ENCODE peak calls at places on chromosomes 5 and 9, in six cellular contexts. One of them, this sample, is unnamed. For H3K4me1, the result is how much of the 10 kb centered on the place peaks cover.

GRCh38 chr9:88826651-88827245 is 164.5 kb upstream of the S1PR3 start:
- DNase-seq in uterus: no peak
- DNase-seq in colonic mucosa: no peak
- DNase-seq in GM23248: peak
- DNase-seq in effector memory CD4-positive, alpha-beta T cell: no peak
- DNase-seq in naive thymus-derived CD4-positive, alpha-beta T cell: no peak
- DNase-seq in this sample: no peak

GRCh38 chr5:88675758-88676636 is 207.0 kb downstream of the MEF2C start:
- DNase-seq in uterus: no peak
- DNase-seq in naive thymus-derived CD4-positive, alpha-beta T cell: no peak
- DNase-seq in effector memory CD4-positive, alpha-beta T cell: no peak
- DNase-seq in GM23248: peak
- DNase-seq in colonic mucosa: peak
- DNase-seq in this sample: no peak

GRCh38 chr5:19229210-19229835 is 758.7 kb downstream of the CDH18 start:
- DNase-seq in uterus: no peak
- DNase-seq in effector memory CD4-positive, alpha-beta T cell: no peak
- DNase-seq in GM23248: no peak
- DNase-seq in naive thymus-derived CD4-positive, alpha-beta T cell: no peak
- DNase-seq in colonic mucosa: no peak
- DNase-seq in this sample: no peak

GRCh38 chr9:22469928-22470544 is 23.4 kb downstream of the DMRTA1 start:
- DNase-seq in colonic mucosa: peak
- DNase-seq in uterus: no peak
- DNase-seq in naive thymus-derived CD4-positive, alpha-beta T cell: no peak
- DNase-seq in GM23248: peak
- DNase-seq in effector memory CD4-positive, alpha-beta T cell: no peak
- DNase-seq in this sample: no peak

GRCh38 chr9:130043654-130044623 is 950 bp upstream of the FNBP1 start:
- DNase-seq in naive thymus-derived CD4-positive, alpha-beta T cell: no peak
- DNase-seq in colonic mucosa: peak
- DNase-seq in uterus: peak
- DNase-seq in GM23248: peak
- DNase-seq in effector memory CD4-positive, alpha-beta T cell: no peak
- DNase-seq in this sample: no peak

GRCh38 chr5:43649256-43649655 is 46.3 kb downstream of the NNT start:
- DNase-seq in naive thymus-derived CD4-positive, alpha-beta T cell: no peak
- DNase-seq in uterus: no peak
- DNase-seq in colonic mucosa: no peak
- DNase-seq in GM23248: peak
- DNase-seq in effector memory CD4-positive, alpha-beta T cell: no peak
- DNase-seq in this sample: peak

GRCh38 chr9:102669220-102669619 is 325.9 kb upstream of the CYLC2 start:
- DNase-seq in naive thymus-derived CD4-positive, alpha-beta T cell: no peak
- DNase-seq in uterus: no peak
- DNase-seq in GM23248: no peak
- DNase-seq in effector memory CD4-positive, alpha-beta T cell: no peak
- DNase-seq in colonic mucosa: no peak
- DNase-seq in this sample: no peak

GRCh38 chr9:615756-616155 is 225.7 kb upstream of the DMRT1 start:
- DNase-seq in colonic mucosa: no peak
- DNase-seq in naive thymus-derived CD4-positive, alpha-beta T cell: no peak
- DNase-seq in GM23248: no peak
- DNase-seq in uterus: no peak
- DNase-seq in effector memory CD4-positive, alpha-beta T cell: no peak
- DNase-seq in this sample: peak

GRCh38 chr5:108531367-108532211 is 149.7 kb upstream of the FBXL17 start:
- DNase-seq in naive thymus-derived CD4-positive, alpha-beta T cell: no peak
- DNase-seq in effector memory CD4-positive, alpha-beta T cell: no peak
- DNase-seq in GM23248: no peak
- DNase-seq in colonic mucosa: no peak
- DNase-seq in uterus: no peak
- DNase-seq in this sample: peak

GRCh38 chr9:128713411-128713780 is 10.5 kb downstream of the ZDHHC12 start:
- DNase-seq in colonic mucosa: no peak
- DNase-seq in uterus: no peak
- DNase-seq in GM23248: no peak
- DNase-seq in naive thymus-derived CD4-positive, alpha-beta T cell: no peak
- DNase-seq in effector memory CD4-positive, alpha-beta T cell: no peak
- DNase-seq in this sample: no peak

GRCh38 chr5:22852807-22853670 is at the start of gene CDH12:
- DNase-seq in uterus: no peak
- DNase-seq in naive thymus-derived CD4-positive, alpha-beta T cell: no peak
- DNase-seq in colonic mucosa: no peak
- DNase-seq in effector memory CD4-positive, alpha-beta T cell: no peak
- DNase-seq in GM23248: peak
- DNase-seq in this sample: peak

GRCh38 chr9:136695435-136695895 is 8.2 kb upstream of the AGPAT2 start:
- DNase-seq in GM23248: no peak
- DNase-seq in effector memory CD4-positive, alpha-beta T cell: no peak
- DNase-seq in naive thymus-derived CD4-positive, alpha-beta T cell: no peak
- DNase-seq in uterus: no peak
- DNase-seq in colonic mucosa: peak
- DNase-seq in this sample: no peak

GRCh38 chr5:134224905-134225779 is 731 bp downstream of the PPP2CA start:
- DNase-seq in colonic mucosa: peak
- DNase-seq in uterus: peak
- DNase-seq in effector memory CD4-positive, alpha-beta T cell: peak
- DNase-seq in GM23248: peak
- DNase-seq in naive thymus-derived CD4-positive, alpha-beta T cell: peak
- DNase-seq in this sample: peak

GRCh38 chr5:173746050-173746449 is 129.6 kb upstream of the BOD1 start:
- DNase-seq in uterus: no peak
- DNase-seq in GM23248: peak
- DNase-seq in effector memory CD4-positive, alpha-beta T cell: no peak
- DNase-seq in colonic mucosa: no peak
- DNase-seq in naive thymus-derived CD4-positive, alpha-beta T cell: no peak
- DNase-seq in this sample: no peak

GRCh38 chr5:56102885-56103284 is 108.1 kb upstream of the IL6ST start:
- DNase-seq in colonic mucosa: no peak
- DNase-seq in uterus: no peak
- DNase-seq in GM23248: no peak
- DNase-seq in effector memory CD4-positive, alpha-beta T cell: no peak
- DNase-seq in naive thymus-derived CD4-positive, alpha-beta T cell: no peak
- DNase-seq in this sample: no peak

GRCh38 chr9:4144869-4145268 is 155.0 kb downstream of the GLIS3 start:
- DNase-seq in GM23248: peak
- DNase-seq in naive thymus-derived CD4-positive, alpha-beta T cell: no peak
- DNase-seq in uterus: no peak
- DNase-seq in colonic mucosa: no peak
- DNase-seq in effector memory CD4-positive, alpha-beta T cell: no peak
- DNase-seq in this sample: no peak

GRCh38 chr5:10222326-10222725 is 27.4 kb downstream of the ATPSCKMT start:
- DNase-seq in effector memory CD4-positive, alpha-beta T cell: no peak
- DNase-seq in naive thymus-derived CD4-positive, alpha-beta T cell: no peak
- DNase-seq in GM23248: no peak
- DNase-seq in colonic mucosa: no peak
- DNase-seq in uterus: no peak
- DNase-seq in this sample: no peak

GRCh38 chr9:74449060-74449459 is 48.1 kb upstream of the RORB start:
- DNase-seq in uterus: no peak
- DNase-seq in effector memory CD4-positive, alpha-beta T cell: no peak
- DNase-seq in colonic mucosa: no peak
- DNase-seq in naive thymus-derived CD4-positive, alpha-beta T cell: no peak
- DNase-seq in GM23248: no peak
- DNase-seq in this sample: no peak

GRCh38 chr5:131589510-131590348 is 45.3 kb downstream of the RAPGEF6 start:
- DNase-seq in uterus: no peak
- DNase-seq in colonic mucosa: peak
- DNase-seq in GM23248: peak
- DNase-seq in effector memory CD4-positive, alpha-beta T cell: no peak
- DNase-seq in naive thymus-derived CD4-positive, alpha-beta T cell: peak
- DNase-seq in this sample: no peak

GRCh38 chr9:78821126-78821822 is 524.3 kb downstream of the PSAT1 start:
- DNase-seq in naive thymus-derived CD4-positive, alpha-beta T cell: peak
- DNase-seq in GM23248: peak
- DNase-seq in uterus: no peak
- DNase-seq in effector memory CD4-positive, alpha-beta T cell: no peak
- DNase-seq in colonic mucosa: no peak
- DNase-seq in this sample: peak

GRCh38 chr5:133245191-133246052 is 193.6 kb downstream of the HSPA4 start:
- DNase-seq in colonic mucosa: no peak
- DNase-seq in effector memory CD4-positive, alpha-beta T cell: no peak
- DNase-seq in naive thymus-derived CD4-positive, alpha-beta T cell: no peak
- DNase-seq in GM23248: peak
- DNase-seq in uterus: no peak
- DNase-seq in this sample: peak

GRCh38 chr9:69339620-69340019 is 14.6 kb downstream of the ENTREP1 start:
- DNase-seq in GM23248: no peak
- DNase-seq in uterus: no peak
- DNase-seq in naive thymus-derived CD4-positive, alpha-beta T cell: no peak
- DNase-seq in colonic mucosa: no peak
- DNase-seq in effector memory CD4-positive, alpha-beta T cell: no peak
- DNase-seq in this sample: no peak

GRCh38 chr5:134136221-134136631 is 21.7 kb downstream of the TCF7 start:
- DNase-seq in naive thymus-derived CD4-positive, alpha-beta T cell: no peak
- DNase-seq in uterus: no peak
- DNase-seq in effector memory CD4-positive, alpha-beta T cell: no peak
- DNase-seq in GM23248: no peak
- DNase-seq in colonic mucosa: no peak
- DNase-seq in this sample: no peak

GRCh38 chr5:14247054-14247386 is 103.9 kb downstream of the TRIO start:
- DNase-seq in effector memory CD4-positive, alpha-beta T cell: no peak
- DNase-seq in colonic mucosa: no peak
- DNase-seq in naive thymus-derived CD4-positive, alpha-beta T cell: no peak
- DNase-seq in uterus: no peak
- DNase-seq in GM23248: no peak
- DNase-seq in this sample: no peak

GRCh38 chr5:14250778-14251711 is 107.9 kb downstream of the TRIO start:
- DNase-seq in uterus: no peak
- DNase-seq in effector memory CD4-positive, alpha-beta T cell: no peak
- DNase-seq in colonic mucosa: no peak
- DNase-seq in GM23248: no peak
- DNase-seq in naive thymus-derived CD4-positive, alpha-beta T cell: no peak
- DNase-seq in this sample: no peak

GRCh38 chr5:14250094-14250777 is 107.1 kb downstream of the TRIO start:
- DNase-seq in GM23248: peak
- DNase-seq in uterus: peak
- DNase-seq in colonic mucosa: peak
- DNase-seq in naive thymus-derived CD4-positive, alpha-beta T cell: no peak
- DNase-seq in effector memory CD4-positive, alpha-beta T cell: no peak
- DNase-seq in this sample: no peak

GRCh38 chr5:14251733-14252132 is 108.6 kb downstream of the TRIO start:
- DNase-seq in naive thymus-derived CD4-positive, alpha-beta T cell: no peak
- DNase-seq in colonic mucosa: no peak
- DNase-seq in uterus: no peak
- DNase-seq in GM23248: no peak
- DNase-seq in effector memory CD4-positive, alpha-beta T cell: no peak
- DNase-seq in this sample: no peak

DNA sequence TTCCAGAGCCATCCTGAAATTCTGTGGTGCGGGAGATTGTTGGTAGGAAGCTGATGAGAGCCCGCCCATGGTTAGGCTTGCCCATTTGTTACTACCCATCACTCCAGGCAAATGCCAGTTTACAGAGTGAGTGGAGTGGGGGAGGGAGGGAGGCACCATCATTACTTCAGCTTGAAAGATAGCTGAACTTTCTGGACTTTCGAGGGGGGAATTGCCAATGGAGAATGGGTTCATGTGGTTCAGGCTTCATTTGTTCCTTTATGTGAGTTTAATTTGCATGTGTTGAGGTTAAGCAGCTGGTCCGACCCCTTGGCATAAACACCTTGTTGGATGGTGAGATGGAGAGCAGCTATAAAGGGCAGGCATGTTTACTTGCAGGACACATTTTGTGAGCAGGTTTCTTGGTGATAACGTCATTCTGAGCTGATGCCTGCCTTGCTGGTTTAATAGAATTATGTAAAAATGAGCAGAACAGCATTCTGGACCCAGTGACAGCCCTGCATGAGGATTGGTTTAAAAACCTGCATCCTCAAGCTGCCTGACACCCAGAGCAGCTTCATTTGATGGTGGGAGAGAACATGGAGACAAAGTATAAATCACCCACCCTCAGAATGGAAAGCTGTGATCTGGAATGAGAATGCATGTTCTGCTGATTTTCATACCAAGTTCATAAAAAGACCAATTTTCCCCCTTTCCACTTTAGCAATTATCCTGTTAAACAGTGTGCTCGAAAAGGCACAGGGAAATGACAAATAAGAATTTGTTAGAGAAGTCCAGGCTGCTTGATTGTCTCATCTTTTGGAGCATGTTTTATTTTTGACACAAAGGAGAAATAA is 106.3 kb downstream of the TRIO start:
- DNase-seq in GM23248: no peak
- DNase-seq in colonic mucosa: no peak
- DNase-seq in effector memory CD4-positive, alpha-beta T cell: no peak
- DNase-seq in naive thymus-derived CD4-positive, alpha-beta T cell: no peak
- DNase-seq in uterus: no peak
- DNase-seq in this sample: no peak
- H3K4me1 ChIP-seq in GM23248: under half
- H3K4me1 ChIP-seq in colonic mucosa: under half
- H3K4me1 ChIP-seq in effector memory CD4-positive, alpha-beta T cell: under half
- H3K4me1 ChIP-seq in naive thymus-derived CD4-positive, alpha-beta T cell: under half
- H3K4me1 ChIP-seq in uterus: under half
- H3K4me1 ChIP-seq in this sample: under half

DNA sequence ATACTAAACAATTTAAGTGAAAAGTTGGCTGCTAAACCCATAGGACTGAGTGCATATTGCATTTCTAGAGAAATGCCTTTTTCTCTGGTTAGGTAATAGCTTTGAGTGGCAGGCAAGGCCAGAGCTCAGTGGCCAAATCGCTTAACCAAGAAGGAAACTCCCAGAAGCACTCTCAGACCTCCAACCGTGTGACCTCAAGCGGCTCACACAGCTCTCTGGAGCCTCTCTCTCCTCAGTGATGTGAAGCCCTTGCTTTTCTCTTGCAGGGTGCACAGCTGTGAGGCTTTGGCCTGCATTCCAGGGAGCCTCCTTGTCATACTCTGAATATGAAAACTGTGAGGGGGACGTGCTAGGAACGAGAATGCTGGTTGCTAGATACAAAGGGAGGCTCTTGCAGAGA is 106.7 kb downstream of the INSYN2B start:
- DNase-seq in naive thymus-derived CD4-positive, alpha-beta T cell: no peak
- DNase-seq in uterus: peak
- DNase-seq in GM23248: no peak
- DNase-seq in effector memory CD4-positive, alpha-beta T cell: no peak
- DNase-seq in colonic mucosa: no peak
- DNase-seq in this sample: no peak
- H3K27ac ChIP-seq in naive thymus-derived CD4-positive, alpha-beta T cell: no peak
- H3K27ac ChIP-seq in uterus: no peak
- H3K27ac ChIP-seq in GM23248: no peak
- H3K27ac ChIP-seq in effector memory CD4-positive, alpha-beta T cell: no peak
- H3K27ac ChIP-seq in colonic mucosa: no peak
- H3K27ac ChIP-seq in this sample: no peak

DNA sequence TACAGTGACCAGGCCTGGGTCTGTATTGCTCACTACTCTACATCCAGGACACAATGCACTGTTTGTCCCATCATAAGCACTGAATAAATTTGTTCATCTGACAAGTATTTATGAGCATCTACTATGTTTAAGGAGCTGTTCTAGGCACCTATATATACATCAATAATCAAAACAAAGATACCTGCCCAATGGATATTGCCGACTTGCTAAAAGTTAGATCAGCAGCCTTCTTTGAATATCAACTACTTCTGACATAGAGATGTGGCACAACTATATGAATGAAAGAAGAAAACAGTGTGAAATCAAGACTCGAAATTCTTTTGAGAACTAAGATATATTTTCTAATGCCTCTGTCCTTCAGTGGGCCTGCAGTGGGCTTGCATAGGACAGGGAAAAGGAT is 215.7 kb downstream of the ARL15 start:
- DNase-seq in naive thymus-derived CD4-positive, alpha-beta T cell: no peak
- DNase-seq in GM23248: no peak
- DNase-seq in effector memory CD4-positive, alpha-beta T cell: no peak
- DNase-seq in colonic mucosa: no peak
- DNase-seq in uterus: no peak
- DNase-seq in this sample: no peak
- H3K4me1 ChIP-seq in naive thymus-derived CD4-positive, alpha-beta T cell: under half
- H3K4me1 ChIP-seq in GM23248: under half
- H3K4me1 ChIP-seq in effector memory CD4-positive, alpha-beta T cell: under half
- H3K4me1 ChIP-seq in colonic mucosa: under half
- H3K4me1 ChIP-seq in uterus: under half
- H3K4me1 ChIP-seq in this sample: under half

GRCh38 chr5:106860398-106861044 is 810.2 kb downstream of the EFNA5 start:
- DNase-seq in effector memory CD4-positive, alpha-beta T cell: no peak
- DNase-seq in uterus: no peak
- DNase-seq in GM23248: no peak
- DNase-seq in colonic mucosa: no peak
- DNase-seq in naive thymus-derived CD4-positive, alpha-beta T cell: no peak
- DNase-seq in this sample: no peak
- H3K27ac ChIP-seq in effector memory CD4-positive, alpha-beta T cell: no peak
- H3K27ac ChIP-seq in uterus: no peak
- H3K27ac ChIP-seq in GM23248: no peak
- H3K27ac ChIP-seq in colonic mucosa: no peak
- H3K27ac ChIP-seq in naive thymus-derived CD4-positive, alpha-beta T cell: no peak
- H3K27ac ChIP-seq in this sample: no peak

This sample was measured in foreskin keratinocyte.